ENCODE peak calls at places on chromosomes 6 and 20, in five cellular contexts. O is RWPE1, E is AG09319, S is bronchial epithelial cell, X is choroid plexus epithelial cell. T is an unnamed sample.

GRCh38 chr6:153553627-153554026 is 422.5 kb upstream of the RGS17 start:
- DNase-seq in O (no peak), E (no peak), S (peak), X (peak), T (no peak)

GRCh38 chr20:13028001-13028400 is 19.2 kb downstream of the SPTLC3 start:
- DNase-seq in O (peak), E (no peak), S (peak), X (peak), T (peak)

GRCh38 chr6:131787079-131787478 is 20.7 kb upstream of the ENPP1 start:
- DNase-seq in O (no peak), E (no peak), S (no peak), X (peak), T (no peak)

GRCh38 chr6:92701425-92702096 is 717.8 kb downstream of the EPHA7 start:
- DNase-seq in O (no peak), E (no peak), S (no peak), X (no peak), T (no peak)

GRCh38 chr6:32940656-32941411 is at the start of gene HLA-DMB:
- DNase-seq in O (peak), E (no peak), S (peak), X (peak), T (peak)

GRCh38 chr6:109701774-109702173 is 10.7 kb downstream of the FIG4 start:
- DNase-seq in O (no peak), E (no peak), S (no peak), X (no peak), T (no peak)

GRCh38 chr6:144559865-144560603 is 274.9 kb downstream of the UTRN start:
- DNase-seq in O (no peak), E (no peak), S (no peak), X (peak), T (peak)

GRCh38 chr20:23021941-23022340 is 13.2 kb upstream of the SSTR4 start:
- DNase-seq in O (peak), E (no peak), S (peak), X (no peak), T (no peak)

GRCh38 chr6:19204445-19204844 is 632.7 kb upstream of the ID4 start:
- DNase-seq in O (no peak), E (no peak), S (peak), X (peak), T (no peak)

GRCh38 chr6:122624853-122625252 is 14.6 kb downstream of the PKIB start:
- DNase-seq in O (no peak), E (no peak), S (no peak), X (no peak), T (no peak)

GRCh38 chr20:540391-541201 is 3.0 kb downstream of the CSNK2A1 start:
- DNase-seq in O (no peak), E (no peak), S (no peak), X (no peak), T (no peak)

GRCh38 chr6:11120273-11121005 is 8.9 kb upstream of the ERVFRD-1 start:
- DNase-seq in O (no peak), E (no peak), S (peak), X (peak), T (peak)

GRCh38 chr20:33812673-33813462 is 1.7 kb downstream of the CHMP4B start:
- DNase-seq in O (peak), E (no peak), S (peak), X (peak), T (peak)

GRCh38 chr6:108562503-108562993 is 1.8 kb downstream of the FOXO3 start:
- DNase-seq in O (peak), E (no peak), S (peak), X (peak), T (peak)

GRCh38 chr20:31821427-31821826 is 2.3 kb downstream of the MYLK2 start:
- DNase-seq in O (no peak), E (no peak), S (no peak), X (no peak), T (no peak)

GRCh38 chr6:103908898-103909297 is 950.8 kb downstream of the HACE1 start:
- DNase-seq in O (no peak), E (no peak), S (no peak), X (no peak), T (no peak)

GRCh38 chr6:31922942-31923341 is 4.6 kb upstream of the C2 start:
- DNase-seq in O (no peak), E (no peak), S (no peak), X (no peak), T (no peak)

GRCh38 chr20:22581437-22582385 is 2.7 kb downstream of the FOXA2 start:
- DNase-seq in O (no peak), E (no peak), S (no peak), X (no peak), T (no peak)

GRCh38 chr6:82178084-82178758 is 69.3 kb downstream of the IBTK start:
- DNase-seq in O (no peak), E (peak), S (peak), X (peak), T (peak)

GRCh38 chr6:36753671-36754485 is 56.3 kb downstream of the RAB44 start:
- DNase-seq in O (no peak), E (no peak), S (no peak), X (no peak), T (no peak)

GRCh38 chr20:23325107-23325506 is 25.5 kb upstream of the NXT1 start:
- DNase-seq in O (no peak), E (no peak), S (no peak), X (peak), T (no peak)

GRCh38 chr6:18047406-18047805 is 60.0 kb upstream of the KIF13A start:
- DNase-seq in O (peak), E (no peak), S (peak), X (peak), T (peak)

GRCh38 chr6:34189806-34190503 is 44.1 kb upstream of the GRM4 start:
- DNase-seq in O (no peak), E (no peak), S (no peak), X (no peak), T (no peak)

GRCh38 chr20:58251979-58252591 is 23.6 kb upstream of the ANKRD60 start:
- DNase-seq in O (peak), E (peak), S (peak), X (peak), T (peak)

GRCh38 chr6:37454420-37455125 is 21.6 kb downstream of the CMTR1 start:
- DNase-seq in O (no peak), E (no peak), S (no peak), X (no peak), T (no peak)

GRCh38 chr20:22584922-22585785 is 782 bp upstream of the FOXA2 start:
- DNase-seq in O (peak), E (no peak), S (peak), X (no peak), T (no peak)

GRCh38 chr20:35013421-35014411 is 58.0 kb downstream of the MYH7B start:
- DNase-seq in O (no peak), E (no peak), S (no peak), X (peak), T (no peak)

GRCh38 chr6:116446399-116446798 is 14.8 kb upstream of the CALHM6 start:
- DNase-seq in O (no peak), E (no peak), S (peak), X (peak), T (no peak)

GRCh38 chr6:30800876-30801275 is 56.5 kb upstream of the IER3 start:
- DNase-seq in O (no peak), E (no peak), S (no peak), X (no peak), T (no peak)

GRCh38 chr6:2632368-2632767 is 118.4 kb downstream of the MYLK4 start:
- DNase-seq in O (no peak), E (no peak), S (no peak), X (peak), T (no peak)

GRCh38 chr20:14925286-14925685 is 587.9 kb upstream of the FLRT3 start:
- DNase-seq in O (peak), E (no peak), S (peak), X (peak), T (no peak)

GRCh38 chr20:39111359-39112195 is 149.4 kb downstream of the DHX35 start:
- DNase-seq in O (no peak), E (no peak), S (no peak), X (no peak), T (no peak)

GRCh38 chr6:393391-394221 is 2.1 kb downstream of the IRF4 start:
- DNase-seq in O (no peak), E (no peak), S (no peak), X (no peak), T (no peak)

GRCh38 chr6:114879719-114880118 is 536.9 kb upstream of the HS3ST5 start:
- DNase-seq in O (no peak), E (no peak), S (no peak), X (no peak), T (no peak)

DNA sequence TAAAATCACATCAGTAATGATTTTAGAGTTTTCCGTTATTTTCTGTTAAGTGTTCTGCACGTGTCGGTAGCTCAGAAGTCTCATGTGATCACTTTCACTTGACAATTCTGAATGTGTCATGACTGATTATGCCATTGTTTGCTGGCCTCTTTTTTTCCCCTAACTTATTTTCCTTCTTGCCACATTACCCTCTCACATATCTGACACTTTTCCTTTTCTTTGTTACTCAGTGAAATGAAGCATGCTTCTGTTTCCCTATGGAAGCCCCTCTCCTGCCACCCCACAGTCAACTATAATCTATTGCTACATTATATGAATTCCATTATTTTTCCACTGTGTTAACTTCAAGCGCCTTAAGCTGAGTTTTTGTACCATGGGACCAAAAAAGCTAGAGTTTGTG is 531.6 kb upstream of the HS3ST5 start:
- DNase-seq in O (no peak), E (no peak), S (no peak), X (no peak), T (no peak)
- TF ChIP-seq CTCF in O (no peak), E (no peak), S (no peak), X (no peak), T (no peak)

DNA sequence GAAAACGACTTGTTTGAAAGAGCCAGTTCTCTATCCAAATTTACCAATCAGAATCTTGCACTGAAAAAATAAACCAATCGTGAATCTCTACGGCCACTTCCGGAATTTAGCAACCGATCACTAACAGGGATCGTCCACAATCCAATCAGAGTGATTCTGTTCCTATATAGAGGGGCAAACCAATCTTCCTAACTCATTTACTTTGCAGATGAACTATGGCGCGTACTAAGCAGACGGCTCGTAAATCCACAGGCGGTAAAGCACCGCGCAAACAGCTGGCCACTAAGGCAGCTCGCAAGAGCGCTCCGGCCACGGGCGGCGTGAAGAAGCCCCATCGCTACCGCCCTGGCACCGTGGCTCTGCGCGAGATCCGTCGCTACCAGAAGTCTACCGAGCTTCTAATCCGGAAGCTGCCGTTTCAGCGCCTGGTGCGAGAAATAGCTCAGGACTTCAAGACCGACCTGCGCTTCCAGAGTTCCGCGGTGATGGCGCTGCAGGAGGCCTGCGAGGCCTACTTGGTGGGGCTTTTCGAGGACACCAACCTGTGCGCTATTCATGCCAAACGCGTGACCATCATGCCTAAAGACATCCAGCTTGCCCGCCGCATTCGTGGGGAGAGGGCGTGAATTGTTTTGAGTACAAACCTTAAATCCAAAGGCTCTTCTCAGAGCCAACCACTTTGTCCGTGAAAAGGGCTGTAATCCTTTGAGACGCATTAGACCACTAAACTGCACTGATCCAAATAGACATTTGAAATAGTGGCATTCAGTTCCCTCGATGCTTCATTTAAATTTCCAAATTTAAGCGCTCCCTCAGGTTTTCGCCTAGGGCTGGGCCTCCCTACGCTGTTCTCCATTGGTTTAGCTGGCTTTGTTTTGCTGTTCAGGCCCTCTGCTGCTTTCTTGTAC is 138.0 kb downstream of the HFE start:
- DNase-seq in O (no peak), E (no peak), S (peak), X (peak), T (peak)
- TF ChIP-seq CTCF in O (no peak), E (no peak), S (peak), X (peak), T (no peak)

GRCh38 chr6:97591955-97592354 is 308.9 kb upstream of the MMS22L start:
- DNase-seq in O (no peak), E (no peak), S (no peak), X (no peak), T (no peak)

DNA sequence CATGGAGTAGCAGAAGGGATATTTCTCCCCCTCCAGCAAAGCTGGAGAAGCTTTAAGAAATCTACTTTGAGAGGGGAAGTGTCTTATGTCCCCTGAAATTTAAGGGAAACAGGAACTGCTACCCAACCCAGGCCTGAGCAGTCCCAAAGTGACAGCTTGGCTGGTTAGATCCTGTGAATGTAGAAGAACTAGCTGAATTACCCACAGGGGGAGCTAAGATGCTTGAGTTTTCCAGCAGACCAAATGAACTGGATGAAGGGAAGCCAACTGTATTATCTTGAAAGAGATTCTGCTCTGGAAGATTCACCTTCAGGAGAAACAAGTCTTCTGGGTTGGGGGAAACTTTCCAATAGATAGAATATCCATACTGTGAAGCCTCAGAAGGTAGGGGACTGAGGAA is 303.3 kb upstream of the MMS22L start:
- DNase-seq in O (no peak), E (peak), S (peak), X (peak), T (peak)
- TF ChIP-seq CTCF in O (no peak), E (peak), S (no peak), X (peak), T (peak)

DNA sequence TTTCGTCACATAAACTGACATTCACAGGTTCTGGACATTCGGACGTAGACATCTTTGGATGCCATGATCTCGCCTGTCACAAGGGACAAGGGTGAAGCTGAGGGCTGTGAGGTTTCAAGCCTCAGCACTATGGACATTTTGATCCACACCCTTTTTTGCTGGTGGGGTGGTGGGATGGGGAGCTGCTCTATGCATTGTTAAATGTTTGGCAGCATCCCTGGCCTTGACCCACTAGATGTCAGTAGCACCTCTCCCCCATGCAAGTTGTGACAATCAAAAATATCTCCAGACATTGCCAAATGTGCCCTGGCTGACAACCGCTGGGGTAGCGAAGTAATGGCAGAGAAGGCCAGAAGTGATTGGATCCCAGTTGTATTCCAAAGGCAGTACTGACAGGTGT is 229.4 kb downstream of the TSHZ2 start:
- DNase-seq in O (no peak), E (no peak), S (no peak), X (no peak), T (no peak)
- TF ChIP-seq CTCF in O (no peak), E (no peak), S (no peak), X (no peak), T (no peak)

DNA sequence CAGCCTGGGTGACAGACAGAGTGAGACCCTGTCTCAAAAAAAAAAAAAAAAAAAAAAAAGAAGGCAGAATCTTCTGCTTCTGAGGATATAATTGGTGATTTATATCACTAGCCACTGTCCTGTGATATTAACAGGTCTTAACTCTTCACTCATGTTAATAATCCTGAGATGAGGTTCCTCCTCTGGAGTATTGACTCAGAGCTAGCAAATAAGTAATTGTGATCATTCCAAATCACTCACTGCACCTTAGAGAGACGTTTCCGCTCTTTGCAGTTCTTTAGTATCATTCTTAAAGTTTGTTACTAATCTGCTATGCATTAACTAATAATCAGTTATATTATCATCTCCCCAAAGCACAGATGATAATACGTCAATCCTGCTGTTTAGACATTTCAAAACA is 41.6 kb upstream of the NOX3 start:
- DNase-seq in O (no peak), E (no peak), S (no peak), X (no peak), T (no peak)
- TF ChIP-seq CTCF in O (no peak), E (no peak), S (no peak), X (no peak), T (no peak)

GRCh38 chr6:40187654-40188053 is 253.4 kb upstream of the MOCS1 start:
- DNase-seq in O (no peak), E (no peak), S (no peak), X (no peak), T (no peak)

GRCh38 chr6:40185486-40185885 is 251.2 kb upstream of the MOCS1 start:
- DNase-seq in O (no peak), E (no peak), S (no peak), X (no peak), T (no peak)

GRCh38 chr6:40183902-40184301 is 249.6 kb upstream of the MOCS1 start:
- DNase-seq in O (no peak), E (no peak), S (no peak), X (no peak), T (no peak)

GRCh38 chr6:40192516-40192915 is 258.3 kb upstream of the MOCS1 start:
- DNase-seq in O (no peak), E (no peak), S (no peak), X (no peak), T (no peak)

GRCh38 chr6:40188931-40189330 is 254.7 kb upstream of the MOCS1 start:
- DNase-seq in O (no peak), E (no peak), S (no peak), X (no peak), T (no peak)
- TF ChIP-seq CTCF in O (no peak), E (no peak), S (no peak), X (no peak), T (no peak)

GRCh38 chr6:155779421-155779820 is 323.8 kb upstream of the NOX3 start:
- DNase-seq in O (no peak), E (no peak), S (no peak), X (no peak), T (no peak)

GRCh38 chr6:155787168-155787567 is 331.5 kb upstream of the NOX3 start:
- DNase-seq in O (no peak), E (no peak), S (no peak), X (no peak), T (no peak)

GRCh38 chr6:155786528-155786927 is 330.9 kb upstream of the NOX3 start:
- DNase-seq in O (no peak), E (no peak), S (no peak), X (no peak), T (no peak)

GRCh38 chr6:155782320-155782730 is 326.7 kb upstream of the NOX3 start:
- DNase-seq in O (peak), E (peak), S (peak), X (peak), T (peak)

GRCh38 chr6:155782739-155783459 is 327.3 kb upstream of the NOX3 start:
- DNase-seq in O (no peak), E (peak), S (no peak), X (no peak), T (peak)
- TF ChIP-seq CTCF in O (no peak), E (no peak), S (no peak), X (no peak), T (no peak)

DNA sequence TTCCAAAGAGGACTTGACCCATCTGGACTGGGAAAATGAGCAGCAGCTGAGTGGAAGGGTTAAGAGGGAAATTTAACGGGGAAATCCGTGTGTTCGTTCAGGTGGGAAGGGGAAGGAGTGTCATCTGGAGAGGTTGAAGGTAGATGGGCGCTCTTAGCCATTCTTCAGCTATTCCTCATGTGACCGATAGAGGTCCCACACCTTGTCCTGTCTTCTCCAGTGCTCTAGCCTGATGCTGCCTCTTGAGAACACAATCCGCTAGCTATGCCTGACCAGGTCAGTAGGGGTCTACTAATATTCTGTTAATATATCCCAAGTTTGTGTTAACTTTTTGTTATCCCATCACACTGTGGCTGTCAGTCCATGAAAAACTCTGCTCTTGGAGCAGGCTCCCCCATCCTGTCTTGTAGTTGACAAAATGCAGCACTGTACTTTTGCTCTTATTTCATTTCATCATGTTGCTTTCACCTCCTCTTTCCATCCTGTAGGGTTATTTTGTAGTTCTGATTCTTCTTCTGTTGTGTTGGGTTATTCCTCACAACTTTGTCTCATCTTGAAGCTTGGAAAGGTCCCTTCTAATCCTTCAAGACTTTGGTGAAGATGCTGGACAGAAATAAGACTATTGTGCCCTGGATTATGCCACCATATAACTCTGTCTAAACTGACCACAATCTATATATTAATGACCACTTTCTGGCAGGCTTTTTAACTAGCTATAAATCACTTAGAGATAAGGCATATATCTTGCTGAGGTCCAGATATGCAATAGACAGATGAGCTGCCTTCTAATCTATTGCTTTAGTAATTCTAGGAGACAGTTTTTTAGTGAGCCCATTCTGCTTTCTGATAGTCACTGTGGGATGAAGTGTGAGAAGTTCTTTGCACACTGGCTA is 123.4 kb upstream of the SUPT3H start:
- DNase-seq in O (no peak), E (no peak), S (no peak), X (peak), T (peak)
- TF ChIP-seq CTCF in O (no peak), E (no peak), S (no peak), X (peak), T (peak)